ENCODE peak calls at places on chromosome 14, in nine cellular contexts. One of them, this sample, is unnamed.

GRCh38 chr14:106662947-106663346 is 1136.6 kb downstream of the TMEM121 start:
- DNase-seq in skeletal muscle cell: no peak
- DNase-seq in cardiac fibroblast: no peak
- DNase-seq in Peyer's patch: no peak
- DNase-seq in ovary: no peak
- DNase-seq in astrocyte of the spinal cord: no peak
- DNase-seq in bronchial epithelial cell: no peak
- DNase-seq in stomach: no peak
- DNase-seq in heart left ventricle: no peak
- DNase-seq in this sample: no peak

GRCh38 chr14:54976316-54976715 is 50.6 kb downstream of the WDHD1 start:
- DNase-seq in skeletal muscle cell: peak; percentile 38
- DNase-seq in cardiac fibroblast: peak; percentile 83
- DNase-seq in Peyer's patch: no peak
- DNase-seq in ovary: no peak
- DNase-seq in astrocyte of the spinal cord: peak; percentile 82
- DNase-seq in bronchial epithelial cell: peak; percentile 69
- DNase-seq in stomach: no peak
- DNase-seq in heart left ventricle: no peak
- DNase-seq in this sample: peak; percentile 30

GRCh38 chr14:24079521-24080141 is 8.3 kb downstream of the CPNE6 start:
- DNase-seq in skeletal muscle cell: no peak
- DNase-seq in cardiac fibroblast: no peak
- DNase-seq in Peyer's patch: no peak
- DNase-seq in ovary: no peak
- DNase-seq in astrocyte of the spinal cord: no peak
- DNase-seq in bronchial epithelial cell: no peak
- DNase-seq in stomach: no peak
- DNase-seq in heart left ventricle: no peak
- DNase-seq in this sample: no peak

GRCh38 chr14:58415636-58416559 is 11.4 kb downstream of the TIMM9 start:
- DNase-seq in skeletal muscle cell: no peak
- DNase-seq in cardiac fibroblast: no peak
- DNase-seq in Peyer's patch: no peak
- DNase-seq in ovary: no peak
- DNase-seq in astrocyte of the spinal cord: no peak
- DNase-seq in bronchial epithelial cell: no peak
- DNase-seq in stomach: no peak
- DNase-seq in heart left ventricle: no peak
- DNase-seq in this sample: no peak

GRCh38 chr14:105839425-105840265 is 313.3 kb downstream of the TMEM121 start:
- DNase-seq in skeletal muscle cell: no peak
- DNase-seq in cardiac fibroblast: no peak
- DNase-seq in Peyer's patch: no peak
- DNase-seq in ovary: no peak
- DNase-seq in astrocyte of the spinal cord: no peak
- DNase-seq in bronchial epithelial cell: no peak
- DNase-seq in stomach: no peak
- DNase-seq in heart left ventricle: no peak
- DNase-seq in this sample: no peak

GRCh38 chr14:24887623-24888304 is 162.2 kb downstream of the STXBP6 start:
- DNase-seq in skeletal muscle cell: no peak
- DNase-seq in cardiac fibroblast: no peak
- DNase-seq in Peyer's patch: no peak
- DNase-seq in ovary: no peak
- DNase-seq in astrocyte of the spinal cord: peak; percentile 23
- DNase-seq in bronchial epithelial cell: no peak
- DNase-seq in stomach: no peak
- DNase-seq in heart left ventricle: no peak
- DNase-seq in this sample: no peak

GRCh38 chr14:81273521-81273920 is 52.8 kb upstream of the GTF2A1 start:
- DNase-seq in skeletal muscle cell: no peak
- DNase-seq in cardiac fibroblast: no peak
- DNase-seq in Peyer's patch: no peak
- DNase-seq in ovary: no peak
- DNase-seq in astrocyte of the spinal cord: no peak
- DNase-seq in bronchial epithelial cell: no peak
- DNase-seq in stomach: no peak
- DNase-seq in heart left ventricle: no peak
- DNase-seq in this sample: no peak

GRCh38 chr14:74239848-74240793 is 872 bp downstream of the VSX2 start:
- DNase-seq in skeletal muscle cell: no peak
- DNase-seq in cardiac fibroblast: no peak
- DNase-seq in Peyer's patch: no peak
- DNase-seq in ovary: no peak
- DNase-seq in astrocyte of the spinal cord: peak; percentile 9
- DNase-seq in bronchial epithelial cell: no peak
- DNase-seq in stomach: no peak
- DNase-seq in heart left ventricle: no peak
- DNase-seq in this sample: no peak

GRCh38 chr14:66758031-66758613 is 250.2 kb downstream of the GPHN start:
- DNase-seq in skeletal muscle cell: no peak
- DNase-seq in cardiac fibroblast: no peak
- DNase-seq in Peyer's patch: no peak
- DNase-seq in ovary: no peak
- DNase-seq in astrocyte of the spinal cord: no peak
- DNase-seq in bronchial epithelial cell: no peak
- DNase-seq in stomach: no peak
- DNase-seq in heart left ventricle: no peak
- DNase-seq in this sample: no peak

GRCh38 chr14:53807580-53807979 is 149.0 kb downstream of the BMP4 start:
- DNase-seq in skeletal muscle cell: no peak
- DNase-seq in cardiac fibroblast: peak; percentile 16
- DNase-seq in Peyer's patch: no peak
- DNase-seq in ovary: no peak
- DNase-seq in astrocyte of the spinal cord: peak; percentile 1
- DNase-seq in bronchial epithelial cell: no peak
- DNase-seq in stomach: no peak
- DNase-seq in heart left ventricle: peak; percentile 57
- DNase-seq in this sample: no peak

GRCh38 chr14:35158951-35159653 is 36.8 kb downstream of the PRORP start:
- DNase-seq in skeletal muscle cell: no peak
- DNase-seq in cardiac fibroblast: no peak
- DNase-seq in Peyer's patch: no peak
- DNase-seq in ovary: no peak
- DNase-seq in astrocyte of the spinal cord: no peak
- DNase-seq in bronchial epithelial cell: no peak
- DNase-seq in stomach: no peak
- DNase-seq in heart left ventricle: no peak
- DNase-seq in this sample: no peak

GRCh38 chr14:81406863-81407262 is 6.7 kb upstream of the STON2 start:
- DNase-seq in skeletal muscle cell: peak; percentile 74
- DNase-seq in cardiac fibroblast: peak; percentile 56
- DNase-seq in Peyer's patch: no peak
- DNase-seq in ovary: peak; percentile 27
- DNase-seq in astrocyte of the spinal cord: peak; percentile 84
- DNase-seq in bronchial epithelial cell: peak; percentile 35
- DNase-seq in stomach: no peak
- DNase-seq in heart left ventricle: no peak
- DNase-seq in this sample: no peak

GRCh38 chr14:66603945-66604344 is 96.0 kb downstream of the GPHN start:
- DNase-seq in skeletal muscle cell: no peak
- DNase-seq in cardiac fibroblast: no peak
- DNase-seq in Peyer's patch: no peak
- DNase-seq in ovary: no peak
- DNase-seq in astrocyte of the spinal cord: no peak
- DNase-seq in bronchial epithelial cell: peak; percentile 64
- DNase-seq in stomach: no peak
- DNase-seq in heart left ventricle: no peak
- DNase-seq in this sample: no peak

GRCh38 chr14:31154956-31155355 is 52.6 kb downstream of the HECTD1 start:
- DNase-seq in skeletal muscle cell: no peak
- DNase-seq in cardiac fibroblast: peak; percentile 5
- DNase-seq in Peyer's patch: no peak
- DNase-seq in ovary: no peak
- DNase-seq in astrocyte of the spinal cord: peak; percentile 17
- DNase-seq in bronchial epithelial cell: no peak
- DNase-seq in stomach: no peak
- DNase-seq in heart left ventricle: no peak
- DNase-seq in this sample: no peak

GRCh38 chr14:29734732-29735131 is 192.9 kb downstream of the PRKD1 start:
- DNase-seq in skeletal muscle cell: no peak
- DNase-seq in cardiac fibroblast: no peak
- DNase-seq in Peyer's patch: no peak
- DNase-seq in ovary: no peak
- DNase-seq in astrocyte of the spinal cord: no peak
- DNase-seq in bronchial epithelial cell: no peak
- DNase-seq in stomach: no peak
- DNase-seq in heart left ventricle: no peak
- DNase-seq in this sample: no peak

GRCh38 chr14:96639550-96639949 is 137.4 kb downstream of the PAPOLA start:
- DNase-seq in skeletal muscle cell: no peak
- DNase-seq in cardiac fibroblast: no peak
- DNase-seq in Peyer's patch: no peak
- DNase-seq in ovary: no peak
- DNase-seq in astrocyte of the spinal cord: no peak
- DNase-seq in bronchial epithelial cell: no peak
- DNase-seq in stomach: peak; percentile 23
- DNase-seq in heart left ventricle: no peak
- DNase-seq in this sample: no peak

GRCh38 chr14:104390221-104390931 is 189.2 kb upstream of the C14orf180 start:
- DNase-seq in skeletal muscle cell: no peak
- DNase-seq in cardiac fibroblast: no peak
- DNase-seq in Peyer's patch: peak; percentile 14
- DNase-seq in ovary: no peak
- DNase-seq in astrocyte of the spinal cord: no peak
- DNase-seq in bronchial epithelial cell: no peak
- DNase-seq in stomach: no peak
- DNase-seq in heart left ventricle: no peak
- DNase-seq in this sample: no peak

GRCh38 chr14:71235865-71236264 is 328.6 kb downstream of the PCNX1 start:
- DNase-seq in skeletal muscle cell: no peak
- DNase-seq in cardiac fibroblast: no peak
- DNase-seq in Peyer's patch: no peak
- DNase-seq in ovary: no peak
- DNase-seq in astrocyte of the spinal cord: no peak
- DNase-seq in bronchial epithelial cell: no peak
- DNase-seq in stomach: no peak
- DNase-seq in heart left ventricle: peak; percentile 65
- DNase-seq in this sample: no peak

GRCh38 chr14:48373993-48374392 is 698.6 kb upstream of the MDGA2 start:
- DNase-seq in skeletal muscle cell: no peak
- DNase-seq in cardiac fibroblast: no peak
- DNase-seq in Peyer's patch: no peak
- DNase-seq in ovary: no peak
- DNase-seq in astrocyte of the spinal cord: no peak
- DNase-seq in bronchial epithelial cell: no peak
- DNase-seq in stomach: no peak
- DNase-seq in heart left ventricle: no peak
- DNase-seq in this sample: no peak

DNA sequence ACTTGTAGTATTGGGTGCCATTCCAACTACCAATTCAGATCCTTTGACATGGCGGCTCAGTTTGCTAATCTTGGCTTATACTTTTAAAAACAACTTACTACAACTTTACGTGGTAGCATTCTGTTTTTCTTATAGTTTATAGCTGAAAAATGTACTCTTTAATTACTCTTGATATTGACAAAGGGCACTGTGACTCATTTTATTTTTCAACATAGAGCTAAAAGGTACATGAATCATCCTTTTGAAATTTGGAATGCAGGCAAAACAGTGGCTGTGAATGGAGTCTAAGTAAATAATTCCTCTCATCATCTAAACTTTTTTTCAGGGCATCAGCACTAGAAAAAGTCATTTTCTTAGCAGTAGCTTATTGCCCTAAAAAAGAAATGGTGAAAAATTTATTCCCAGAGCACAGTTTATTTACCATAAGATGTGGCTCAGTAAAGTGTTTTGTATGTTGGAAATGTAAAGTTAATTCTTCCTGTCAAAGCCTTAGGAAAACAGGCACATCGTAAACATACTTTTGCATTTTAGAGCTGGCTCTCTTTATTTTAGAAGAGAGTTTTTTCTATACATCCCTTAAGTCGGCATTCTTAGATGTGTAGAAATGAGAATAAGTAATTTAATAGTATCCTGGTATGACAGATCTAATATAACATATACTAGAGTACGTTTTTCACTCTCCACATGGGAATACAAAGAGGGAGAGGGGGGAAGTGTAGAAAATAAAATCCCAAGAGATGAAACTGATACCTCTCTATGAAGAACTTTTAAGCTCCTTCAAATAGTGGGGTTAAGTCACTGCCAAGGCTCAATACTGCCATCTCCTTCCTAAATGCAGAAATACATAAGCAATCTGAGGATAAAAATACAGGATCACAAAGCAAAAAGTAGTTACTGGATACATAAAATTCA is 55.2 kb downstream of the SLC25A21 start:
- DNase-seq in skeletal muscle cell: peak; percentile 54
- DNase-seq in cardiac fibroblast: peak; percentile 10
- DNase-seq in Peyer's patch: no peak
- DNase-seq in ovary: no peak
- DNase-seq in astrocyte of the spinal cord: peak; percentile 82
- DNase-seq in bronchial epithelial cell: peak; percentile 92
- DNase-seq in stomach: no peak
- DNase-seq in heart left ventricle: no peak
- DNase-seq in this sample: peak; percentile 8
- H3K4me3 ChIP-seq in skeletal muscle cell: no peak overlapping the region
- H3K4me3 ChIP-seq in cardiac fibroblast: no peak overlapping the region
- H3K4me3 ChIP-seq in Peyer's patch: no peak overlapping the region
- H3K4me3 ChIP-seq in ovary: no peak overlapping the region
- H3K4me3 ChIP-seq in astrocyte of the spinal cord: no peak overlapping the region
- H3K4me3 ChIP-seq in bronchial epithelial cell: no peak overlapping the region
- H3K4me3 ChIP-seq in stomach: no peak overlapping the region
- H3K4me3 ChIP-seq in heart left ventricle: no peak overlapping the region
- H3K4me3 ChIP-seq in this sample: no peak overlapping the region

GRCh38 chr14:49623387-49623786 is 2.8 kb downstream of the MGAT2 start:
- DNase-seq in skeletal muscle cell: no peak
- DNase-seq in cardiac fibroblast: peak; percentile 18
- DNase-seq in Peyer's patch: no peak
- DNase-seq in ovary: no peak
- DNase-seq in astrocyte of the spinal cord: no peak
- DNase-seq in bronchial epithelial cell: no peak
- DNase-seq in stomach: no peak
- DNase-seq in heart left ventricle: no peak
- DNase-seq in this sample: no peak
- H3K4me3 ChIP-seq in skeletal muscle cell: peak overlapping the region; percentile 14
- H3K4me3 ChIP-seq in cardiac fibroblast: no peak overlapping the region
- H3K4me3 ChIP-seq in Peyer's patch: no peak overlapping the region
- H3K4me3 ChIP-seq in ovary: no peak overlapping the region
- H3K4me3 ChIP-seq in astrocyte of the spinal cord: no peak overlapping the region
- H3K4me3 ChIP-seq in bronchial epithelial cell: no peak overlapping the region
- H3K4me3 ChIP-seq in stomach: no peak overlapping the region
- H3K4me3 ChIP-seq in heart left ventricle: no peak overlapping the region
- H3K4me3 ChIP-seq in this sample: peak overlapping the region; percentile 93

GRCh38 chr14:100358396-100358795 is 35.3 kb downstream of the SLC25A47 start:
- DNase-seq in skeletal muscle cell: no peak
- DNase-seq in cardiac fibroblast: no peak
- DNase-seq in Peyer's patch: no peak
- DNase-seq in ovary: no peak
- DNase-seq in astrocyte of the spinal cord: no peak
- DNase-seq in bronchial epithelial cell: no peak
- DNase-seq in stomach: no peak
- DNase-seq in heart left ventricle: no peak
- DNase-seq in this sample: no peak
- H3K4me3 ChIP-seq in skeletal muscle cell: no peak overlapping the region
- H3K4me3 ChIP-seq in cardiac fibroblast: no peak overlapping the region
- H3K4me3 ChIP-seq in Peyer's patch: no peak overlapping the region
- H3K4me3 ChIP-seq in ovary: no peak overlapping the region
- H3K4me3 ChIP-seq in astrocyte of the spinal cord: no peak overlapping the region
- H3K4me3 ChIP-seq in bronchial epithelial cell: no peak overlapping the region
- H3K4me3 ChIP-seq in stomach: no peak overlapping the region
- H3K4me3 ChIP-seq in heart left ventricle: no peak overlapping the region
- H3K4me3 ChIP-seq in this sample: no peak overlapping the region

GRCh38 chr14:101559624-101560533 is 1.4 kb upstream of the DIO3 start:
- DNase-seq in skeletal muscle cell: no peak
- DNase-seq in cardiac fibroblast: peak; percentile 23
- DNase-seq in Peyer's patch: no peak
- DNase-seq in ovary: peak; percentile 75
- DNase-seq in astrocyte of the spinal cord: no peak
- DNase-seq in bronchial epithelial cell: no peak
- DNase-seq in stomach: no peak
- DNase-seq in heart left ventricle: no peak
- DNase-seq in this sample: no peak
- H3K4me3 ChIP-seq in skeletal muscle cell: no peak overlapping the region
- H3K4me3 ChIP-seq in cardiac fibroblast: no peak overlapping the region
- H3K4me3 ChIP-seq in Peyer's patch: peak overlapping the region; percentile 23
- H3K4me3 ChIP-seq in ovary: peak overlapping the region; percentile 75
- H3K4me3 ChIP-seq in astrocyte of the spinal cord: no peak overlapping the region
- H3K4me3 ChIP-seq in bronchial epithelial cell: no peak overlapping the region
- H3K4me3 ChIP-seq in stomach: peak overlapping the region; percentile 48
- H3K4me3 ChIP-seq in heart left ventricle: peak overlapping the region; percentile 51
- H3K4me3 ChIP-seq in this sample: no peak overlapping the region

This sample was measured in AG04450.